ENCODE peak calls at places on chromosome 2, in ten cellular contexts. G, Y, R, A, J, P, M, U, D and V are unnamed samples.

GRCh38 chr2:42446503-42447271 is 47.1 kb downstream of the KCNG3 start:
- DNase-seq in R (no peak), P (no peak), D (no peak), G (no peak), J (no peak), A (no peak), U (no peak), Y (no peak), M (peak), V (no peak)

GRCh38 chr2:100887713-100888112 is 67.8 kb downstream of the NPAS2 start:
- DNase-seq in G (no peak), R (no peak), Y (peak), U (no peak), M (no peak), P (no peak), J (no peak), D (no peak), A (no peak), V (peak)

GRCh38 chr2:195861821-195862220 is 204.8 kb downstream of the SLC39A10 start:
- DNase-seq in G (no peak), Y (no peak), U (no peak), J (no peak), D (no peak), A (no peak), P (no peak), M (peak), R (no peak), V (no peak)

GRCh38 chr2:43020296-43020695 is 206.1 kb downstream of the ZFP36L2 start:
- DNase-seq in R (no peak), G (no peak), D (no peak), M (no peak), J (no peak), P (no peak), A (no peak), U (no peak), Y (no peak), V (no peak)

GRCh38 chr2:202432776-202433175 is 56.6 kb downstream of the BMPR2 start:
- DNase-seq in D (peak), R (no peak), G (no peak), Y (no peak), P (no peak), J (no peak), U (no peak), A (no peak), M (no peak), V (no peak)

GRCh38 chr2:7356909-7357584 is 439.8 kb downstream of the RNF144A start:
- DNase-seq in G (no peak), R (no peak), J (no peak), M (no peak), U (no peak), Y (no peak), P (no peak), A (no peak), D (no peak), V (peak)

GRCh38 chr2:160203422-160203821 is 3.4 kb upstream of the ITGB6 start:
- DNase-seq in U (no peak), M (no peak), A (no peak), D (no peak), Y (no peak), G (no peak), P (no peak), R (no peak), J (no peak), V (no peak)

GRCh38 chr2:31729442-31730092 is 148.8 kb upstream of the SRD5A2 start:
- DNase-seq in M (peak), D (peak), G (no peak), Y (no peak), U (no peak), J (peak), R (no peak), P (no peak), A (peak), V (peak)

GRCh38 chr2:237405605-237406004 is 8.4 kb downstream of the COL6A3 start:
- DNase-seq in G (no peak), U (no peak), M (no peak), J (no peak), P (no peak), D (no peak), R (no peak), Y (no peak), A (no peak), V (no peak)

GRCh38 chr2:26401739-26402541 is at the start of gene DRC1:
- DNase-seq in M (peak), U (no peak), P (peak), A (peak), D (no peak), Y (peak), J (peak), G (peak), R (peak), V (peak)

GRCh38 chr2:12493031-12493513 is 223.7 kb upstream of the TRIB2 start:
- DNase-seq in Y (no peak), D (no peak), R (no peak), M (peak), U (peak), A (peak), P (no peak), G (peak), J (no peak), V (no peak)